ENCODE peak calls at places on chromosomes 5 and 9, in seven cellular contexts. U is prostate gland, P is breast epithelium, H is HCT116, K is GM12878, E is transverse colon, X is stomach. J is an unnamed sample.
A peak's percentile ranks its signal among the peaks of the same experiment; 100 is the strongest.

GRCh38 chr5:43065384-43066230 is 25.5 kb upstream of the ANXA2R start:
- DNase-seq in K (no peak), X (peak; percentile 52), U (peak; percentile 26), E (peak; percentile 62), H (no peak), P (peak; percentile 66), J (peak; percentile 89)

GRCh38 chr9:19049872-19050636 is 827 bp downstream of the RRAGA start:
- DNase-seq in H (no peak), K (no peak), P (no peak), X (no peak), U (no peak), E (peak; percentile 16), J (no peak)

GRCh38 chr9:248278-248961 is 33.8 kb downstream of the DOCK8 start:
- DNase-seq in P (no peak), E (no peak), X (no peak), U (no peak), K (no peak), H (no peak), J (no peak)

GRCh38 chr5:56012281-56012963 is 17.7 kb upstream of the IL6ST start:
- DNase-seq in P (no peak), E (peak; percentile 20), U (no peak), H (no peak), X (peak; percentile 54), K (no peak), J (no peak)

GRCh38 chr9:74609671-74610416 is 112.7 kb downstream of the RORB start:
- DNase-seq in K (no peak), H (no peak), P (no peak), U (no peak), X (no peak), E (no peak), J (no peak)

GRCh38 chr5:150320048-150320555 is 17.4 kb upstream of the ARSI start:
- DNase-seq in P (peak; percentile 88), E (peak; percentile 55), K (no peak), U (no peak), H (no peak), X (peak; percentile 30), J (no peak)

GRCh38 chr5:5025098-5025773 is 114.9 kb upstream of the ADAMTS16 start:
- DNase-seq in E (no peak), H (no peak), K (no peak), P (no peak), U (no peak), X (no peak), J (no peak)

GRCh38 chr5:157312492-157312891 is 46.6 kb downstream of the CYFIP2 start:
- DNase-seq in P (no peak), E (peak; percentile 47), U (peak; percentile 17), K (peak; percentile 59), H (peak; percentile 67), X (peak; percentile 43), J (peak; percentile 38)

GRCh38 chr9:89077519-89077918 is 86.3 kb downstream of the S1PR3 start:
- DNase-seq in X (no peak), P (no peak), H (no peak), E (no peak), K (no peak), U (no peak), J (no peak)
- TF ChIP-seq POLR2A in X (no peak), P (no peak), H (no peak), E (no peak), K (no peak), U (no peak), J (no peak)

GRCh38 chr9:107636596-107637405 is 147.2 kb upstream of the KLF4 start:
- DNase-seq in U (no peak), H (no peak), K (no peak), X (no peak), P (no peak), E (no peak), J (no peak)
- TF ChIP-seq POLR2AphosphoS5 in U (no peak), H (no peak), K (no peak), X (no peak), P (no peak), E (no peak), J (no peak)

DNA sequence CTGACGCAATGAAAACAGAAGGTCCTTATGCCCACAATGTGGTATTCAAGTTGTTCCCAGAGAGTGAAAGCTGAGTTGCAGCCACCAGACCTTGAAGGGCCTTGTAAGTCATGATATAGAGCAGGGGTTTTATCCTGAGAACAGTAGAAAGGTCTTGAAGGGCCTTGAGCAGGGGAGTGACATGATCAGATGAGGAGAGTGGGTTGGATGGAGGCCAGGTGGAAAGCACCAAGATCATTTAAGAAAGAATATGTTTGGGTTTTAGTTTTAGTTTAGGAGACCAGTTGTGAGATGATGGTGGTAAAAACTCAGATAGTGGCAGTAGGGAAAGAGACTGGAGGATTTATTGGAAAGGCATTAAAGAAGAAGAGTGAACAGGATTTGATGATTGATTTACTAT is 5.9 kb downstream of the ITGA2 start:
- DNase-seq in P (no peak), K (no peak), X (no peak), H (no peak), U (no peak), E (no peak), J (no peak)
- H3K27ac ChIP-seq in P (no peak overlapping the region), K (no peak overlapping the region), X (no peak overlapping the region), H (no peak overlapping the region), U (no peak overlapping the region), E (no peak overlapping the region), J (no peak overlapping the region)

DNA sequence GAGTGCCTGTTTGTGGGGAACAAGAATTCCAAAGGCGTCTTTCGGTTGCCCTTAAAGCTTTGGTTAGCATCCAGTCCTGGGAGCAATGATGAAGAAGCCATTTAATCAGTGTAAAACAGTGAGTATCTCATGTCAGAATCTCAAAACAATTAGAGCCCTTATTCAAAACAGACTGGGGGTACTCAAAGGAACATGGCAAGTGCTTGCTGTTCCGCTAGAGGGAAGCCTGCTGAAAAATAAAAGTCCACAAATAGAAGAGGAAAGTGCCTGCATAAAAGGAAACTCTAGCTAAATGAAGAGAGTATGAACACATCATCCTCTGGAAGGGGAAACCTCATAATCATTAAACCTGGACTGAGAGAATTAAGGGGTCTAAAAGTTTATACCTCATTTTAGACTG is 26.4 kb downstream of the FBXL7 start:
- DNase-seq in P (no peak), H (no peak), X (no peak), E (no peak), U (no peak), K (no peak), J (no peak)
- TF ChIP-seq POLR2A in P (no peak), H (no peak), X (no peak), E (no peak), U (no peak), K (no peak), J (no peak)

DNA sequence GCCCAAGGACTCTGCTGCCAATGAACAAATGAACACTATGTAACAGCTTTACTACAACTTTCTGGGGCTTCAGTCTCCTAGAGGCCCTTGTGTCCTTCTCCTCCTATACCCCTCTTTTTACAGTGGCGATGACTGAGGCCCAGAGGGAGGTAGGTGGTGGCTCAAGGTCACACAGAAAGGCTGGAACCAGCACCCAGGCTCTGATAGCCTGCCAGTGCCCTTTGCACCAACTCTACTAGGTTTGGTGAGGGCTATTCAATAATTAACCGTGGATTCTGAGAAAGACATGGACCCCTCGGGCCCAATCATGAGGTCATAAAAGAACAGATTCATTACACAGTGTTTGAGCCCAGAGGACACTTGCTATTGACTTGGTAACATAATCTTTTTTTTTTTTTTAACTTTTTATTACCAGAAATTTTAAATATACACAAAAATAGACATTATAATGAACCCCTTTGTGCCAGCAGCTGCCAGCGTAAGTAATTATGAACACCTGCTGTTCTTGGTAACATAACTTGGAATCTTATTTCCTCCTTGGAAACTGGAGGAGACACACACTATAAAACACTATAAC is 6.1 kb upstream of the ALDH1B1 start:
- DNase-seq in E (peak; percentile 26), H (no peak), P (no peak), X (no peak), U (no peak), K (no peak), J (no peak)
- TF ChIP-seq POLR2AphosphoS5 in E (no peak), H (no peak), P (no peak), X (no peak), U (no peak), K (no peak), J (no peak)

GRCh38 chr9:16768816-16769215 is 101.7 kb downstream of the BNC2 start:
- DNase-seq in P (no peak), K (no peak), H (no peak), X (no peak), E (no peak), U (no peak), J (no peak)
- H3K27ac ChIP-seq in P (no peak overlapping the region), K (no peak overlapping the region), H (no peak overlapping the region), X (no peak overlapping the region), E (no peak overlapping the region), U (no peak overlapping the region), J (no peak overlapping the region)

GRCh38 chr9:109478204-109478563 is 19.9 kb downstream of the PTPN3 start:
- DNase-seq in X (no peak), E (no peak), U (no peak), H (no peak), K (no peak), P (no peak), J (no peak)

GRCh38 chr9:109476781-109477268 is 21.3 kb downstream of the PTPN3 start:
- DNase-seq in K (no peak), U (no peak), P (no peak), X (no peak), E (peak; percentile 35), H (no peak), J (no peak)

GRCh38 chr9:109479822-109480221 is 18.3 kb downstream of the PTPN3 start:
- DNase-seq in H (no peak), P (no peak), K (no peak), U (no peak), X (no peak), E (no peak), J (no peak)

GRCh38 chr9:109477269-109478203 is 20.6 kb downstream of the PTPN3 start:
- DNase-seq in U (no peak), E (peak; percentile 90), K (peak; percentile 24), P (no peak), H (peak; percentile 74), X (peak; percentile 95), J (peak; percentile 93)

GRCh38 chr9:109478665-109479380 is 19.3 kb downstream of the PTPN3 start:
- DNase-seq in K (no peak), U (no peak), X (no peak), P (no peak), H (no peak), E (no peak), J (no peak)
- TF ChIP-seq POLR2A in K (no peak), U (no peak), X (no peak), P (no peak), H (no peak), E (no peak), J (no peak)

GRCh38 chr5:58795327-58795726 is 212.5 kb downstream of the RAB3C start:
- DNase-seq in E (no peak), H (no peak), P (no peak), K (no peak), X (no peak), U (no peak), J (no peak)
- TF ChIP-seq POLR2AphosphoS5 in E (no peak), H (no peak), P (no peak), K (no peak), X (no peak), U (no peak), J (no peak)

J was measured in upper lobe of left lung.